ENCODE peak calls at places on chromosomes 1 and 21, in nine cellular contexts. One of them, this sample, is unnamed.

GRCh38 chr1:2561898-2562895 is 6.0 kb downstream of the TNFRSF14 start:
- DNase-seq in esophagus muscularis mucosa: no peak
- DNase-seq in progenitor cell of endocrine pancreas: peak
- DNase-seq in heart right ventricle: no peak
- DNase-seq in dorsolateral prefrontal cortex: no peak
- DNase-seq in PC-9: no peak
- DNase-seq in fibroblast of villous mesenchyme: no peak
- DNase-seq in WTC11: peak
- DNase-seq in fibroblast of the aortic adventitia: no peak
- DNase-seq in this sample: no peak

GRCh38 chr21:38773108-38774061 is 32.3 kb upstream of the ETS2 start:
- DNase-seq in dorsolateral prefrontal cortex: no peak
- DNase-seq in progenitor cell of endocrine pancreas: no peak
- DNase-seq in fibroblast of villous mesenchyme: peak
- DNase-seq in PC-9: peak
- DNase-seq in WTC11: no peak
- DNase-seq in heart right ventricle: no peak
- DNase-seq in fibroblast of the aortic adventitia: peak
- DNase-seq in esophagus muscularis mucosa: no peak
- DNase-seq in this sample: no peak

GRCh38 chr21:35179990-35180557 is 131.0 kb upstream of the RUNX1 start:
- DNase-seq in heart right ventricle: no peak
- DNase-seq in WTC11: no peak
- DNase-seq in PC-9: peak
- DNase-seq in dorsolateral prefrontal cortex: no peak
- DNase-seq in progenitor cell of endocrine pancreas: no peak
- DNase-seq in fibroblast of villous mesenchyme: peak
- DNase-seq in fibroblast of the aortic adventitia: peak
- DNase-seq in esophagus muscularis mucosa: no peak
- DNase-seq in this sample: no peak

GRCh38 chr1:1628656-1629429 is 3.1 kb upstream of the MMP23B start:
- DNase-seq in fibroblast of the aortic adventitia: no peak
- DNase-seq in WTC11: peak
- DNase-seq in heart right ventricle: no peak
- DNase-seq in esophagus muscularis mucosa: no peak
- DNase-seq in dorsolateral prefrontal cortex: no peak
- DNase-seq in fibroblast of villous mesenchyme: no peak
- DNase-seq in PC-9: no peak
- DNase-seq in progenitor cell of endocrine pancreas: no peak
- DNase-seq in this sample: no peak

GRCh38 chr1:67459068-67459467 is 28.9 kb upstream of the SERBP1 start:
- DNase-seq in fibroblast of the aortic adventitia: no peak
- DNase-seq in progenitor cell of endocrine pancreas: no peak
- DNase-seq in WTC11: peak
- DNase-seq in PC-9: peak
- DNase-seq in fibroblast of villous mesenchyme: no peak
- DNase-seq in esophagus muscularis mucosa: no peak
- DNase-seq in dorsolateral prefrontal cortex: no peak
- DNase-seq in heart right ventricle: no peak
- DNase-seq in this sample: no peak

GRCh38 chr1:35324486-35324885 is 56.0 kb downstream of the ZMYM4 start:
- DNase-seq in esophagus muscularis mucosa: no peak
- DNase-seq in fibroblast of the aortic adventitia: peak
- DNase-seq in heart right ventricle: no peak
- DNase-seq in PC-9: no peak
- DNase-seq in WTC11: no peak
- DNase-seq in dorsolateral prefrontal cortex: no peak
- DNase-seq in progenitor cell of endocrine pancreas: no peak
- DNase-seq in fibroblast of villous mesenchyme: peak
- DNase-seq in this sample: no peak

GRCh38 chr1:177246710-177247588 is 76.2 kb downstream of the BRINP2 start:
- DNase-seq in esophagus muscularis mucosa: no peak
- DNase-seq in heart right ventricle: no peak
- DNase-seq in fibroblast of the aortic adventitia: peak
- DNase-seq in dorsolateral prefrontal cortex: no peak
- DNase-seq in WTC11: no peak
- DNase-seq in PC-9: no peak
- DNase-seq in fibroblast of villous mesenchyme: peak
- DNase-seq in progenitor cell of endocrine pancreas: no peak
- DNase-seq in this sample: no peak

GRCh38 chr21:26506951-26507350 is 66.1 kb downstream of the CYYR1 start:
- DNase-seq in fibroblast of villous mesenchyme: peak
- DNase-seq in fibroblast of the aortic adventitia: peak
- DNase-seq in heart right ventricle: no peak
- DNase-seq in dorsolateral prefrontal cortex: no peak
- DNase-seq in esophagus muscularis mucosa: no peak
- DNase-seq in progenitor cell of endocrine pancreas: no peak
- DNase-seq in WTC11: no peak
- DNase-seq in PC-9: no peak
- DNase-seq in this sample: no peak

GRCh38 chr1:67044631-67045270 is 9.2 kb downstream of the SLC35D1 start:
- DNase-seq in WTC11: no peak
- DNase-seq in esophagus muscularis mucosa: no peak
- DNase-seq in fibroblast of villous mesenchyme: no peak
- DNase-seq in progenitor cell of endocrine pancreas: no peak
- DNase-seq in heart right ventricle: no peak
- DNase-seq in PC-9: no peak
- DNase-seq in dorsolateral prefrontal cortex: no peak
- DNase-seq in fibroblast of the aortic adventitia: no peak
- DNase-seq in this sample: no peak

GRCh38 chr1:43537423-43538142 is 6.9 kb downstream of the PTPRF start:
- DNase-seq in fibroblast of the aortic adventitia: no peak
- DNase-seq in esophagus muscularis mucosa: no peak
- DNase-seq in WTC11: no peak
- DNase-seq in fibroblast of villous mesenchyme: no peak
- DNase-seq in dorsolateral prefrontal cortex: peak
- DNase-seq in heart right ventricle: no peak
- DNase-seq in PC-9: peak
- DNase-seq in progenitor cell of endocrine pancreas: no peak
- DNase-seq in this sample: no peak

GRCh38 chr21:38816400-38816973 is 10.8 kb downstream of the ETS2 start:
- DNase-seq in dorsolateral prefrontal cortex: no peak
- DNase-seq in fibroblast of villous mesenchyme: no peak
- DNase-seq in esophagus muscularis mucosa: no peak
- DNase-seq in progenitor cell of endocrine pancreas: no peak
- DNase-seq in fibroblast of the aortic adventitia: no peak
- DNase-seq in WTC11: no peak
- DNase-seq in PC-9: no peak
- DNase-seq in heart right ventricle: no peak
- DNase-seq in this sample: no peak

GRCh38 chr1:59926381-59927243 is at the start of gene CYP2J2:
- DNase-seq in fibroblast of the aortic adventitia: peak
- DNase-seq in progenitor cell of endocrine pancreas: peak
- DNase-seq in PC-9: peak
- DNase-seq in fibroblast of villous mesenchyme: peak
- DNase-seq in dorsolateral prefrontal cortex: peak
- DNase-seq in WTC11: peak
- DNase-seq in esophagus muscularis mucosa: no peak
- DNase-seq in heart right ventricle: peak
- DNase-seq in this sample: peak

GRCh38 chr1:2396059-2396458 is 4.4 kb downstream of the RER1 start:
- DNase-seq in fibroblast of villous mesenchyme: no peak
- DNase-seq in WTC11: no peak
- DNase-seq in esophagus muscularis mucosa: no peak
- DNase-seq in PC-9: no peak
- DNase-seq in heart right ventricle: no peak
- DNase-seq in dorsolateral prefrontal cortex: no peak
- DNase-seq in fibroblast of the aortic adventitia: no peak
- DNase-seq in progenitor cell of endocrine pancreas: no peak
- DNase-seq in this sample: no peak

GRCh38 chr1:202197670-202198359 is 4.2 kb downstream of the LGR6 start:
- DNase-seq in PC-9: peak
- DNase-seq in esophagus muscularis mucosa: no peak
- DNase-seq in dorsolateral prefrontal cortex: no peak
- DNase-seq in progenitor cell of endocrine pancreas: no peak
- DNase-seq in fibroblast of villous mesenchyme: no peak
- DNase-seq in fibroblast of the aortic adventitia: no peak
- DNase-seq in heart right ventricle: no peak
- DNase-seq in WTC11: no peak
- DNase-seq in this sample: no peak

GRCh38 chr1:109773203-109773899 is 9.6 kb upstream of the EPS8L3 start:
- DNase-seq in WTC11: peak
- DNase-seq in PC-9: peak
- DNase-seq in heart right ventricle: peak
- DNase-seq in fibroblast of the aortic adventitia: peak
- DNase-seq in esophagus muscularis mucosa: peak
- DNase-seq in fibroblast of villous mesenchyme: peak
- DNase-seq in progenitor cell of endocrine pancreas: peak
- DNase-seq in dorsolateral prefrontal cortex: peak
- DNase-seq in this sample: peak

GRCh38 chr1:201759194-201759814 is 69.7 kb upstream of the IPO9 start:
- DNase-seq in heart right ventricle: no peak
- DNase-seq in PC-9: no peak
- DNase-seq in fibroblast of villous mesenchyme: peak
- DNase-seq in progenitor cell of endocrine pancreas: no peak
- DNase-seq in fibroblast of the aortic adventitia: peak
- DNase-seq in esophagus muscularis mucosa: no peak
- DNase-seq in WTC11: no peak
- DNase-seq in dorsolateral prefrontal cortex: no peak
- DNase-seq in this sample: no peak

GRCh38 chr21:45013271-45013841 is 61.0 kb upstream of the ADARB1 start:
- DNase-seq in progenitor cell of endocrine pancreas: no peak
- DNase-seq in PC-9: no peak
- DNase-seq in fibroblast of the aortic adventitia: no peak
- DNase-seq in heart right ventricle: no peak
- DNase-seq in dorsolateral prefrontal cortex: peak
- DNase-seq in WTC11: peak
- DNase-seq in esophagus muscularis mucosa: no peak
- DNase-seq in fibroblast of villous mesenchyme: no peak
- DNase-seq in this sample: no peak

GRCh38 chr1:15100369-15101111 is 53.0 kb upstream of the TMEM51 start:
- DNase-seq in esophagus muscularis mucosa: no peak
- DNase-seq in fibroblast of villous mesenchyme: peak
- DNase-seq in dorsolateral prefrontal cortex: no peak
- DNase-seq in progenitor cell of endocrine pancreas: peak
- DNase-seq in fibroblast of the aortic adventitia: peak
- DNase-seq in WTC11: peak
- DNase-seq in PC-9: peak
- DNase-seq in heart right ventricle: peak
- DNase-seq in this sample: peak

GRCh38 chr1:31155216-31155806 is 84.4 kb downstream of the NKAIN1 start:
- DNase-seq in fibroblast of the aortic adventitia: peak
- DNase-seq in dorsolateral prefrontal cortex: no peak
- DNase-seq in progenitor cell of endocrine pancreas: peak
- DNase-seq in heart right ventricle: peak
- DNase-seq in esophagus muscularis mucosa: no peak
- DNase-seq in fibroblast of villous mesenchyme: peak
- DNase-seq in PC-9: peak
- DNase-seq in WTC11: peak
- DNase-seq in this sample: peak
- TF ChIP-seq CTCF in fibroblast of the aortic adventitia: peak
- TF ChIP-seq CTCF in dorsolateral prefrontal cortex: no peak
- TF ChIP-seq CTCF in progenitor cell of endocrine pancreas: peak
- TF ChIP-seq CTCF in heart right ventricle: no peak
- TF ChIP-seq CTCF in esophagus muscularis mucosa: peak
- TF ChIP-seq CTCF in fibroblast of villous mesenchyme: peak
- TF ChIP-seq CTCF in PC-9: no peak
- TF ChIP-seq CTCF in WTC11: no peak
- TF ChIP-seq CTCF in this sample: no peak

GRCh38 chr1:226403522-226404034 is 4.3 kb downstream of the PARP1 start:
- DNase-seq in WTC11: peak
- DNase-seq in progenitor cell of endocrine pancreas: no peak
- DNase-seq in dorsolateral prefrontal cortex: no peak
- DNase-seq in esophagus muscularis mucosa: no peak
- DNase-seq in fibroblast of the aortic adventitia: no peak
- DNase-seq in fibroblast of villous mesenchyme: peak
- DNase-seq in heart right ventricle: no peak
- DNase-seq in PC-9: no peak
- DNase-seq in this sample: peak
- TF ChIP-seq CTCF in WTC11: peak
- TF ChIP-seq CTCF in progenitor cell of endocrine pancreas: peak
- TF ChIP-seq CTCF in dorsolateral prefrontal cortex: peak
- TF ChIP-seq CTCF in esophagus muscularis mucosa: peak
- TF ChIP-seq CTCF in fibroblast of the aortic adventitia: peak
- TF ChIP-seq CTCF in fibroblast of villous mesenchyme: peak
- TF ChIP-seq CTCF in heart right ventricle: no peak
- TF ChIP-seq CTCF in PC-9: no peak
- TF ChIP-seq CTCF in this sample: peak

GRCh38 chr1:151048645-151049032 is 1.1 kb downstream of the C1orf56 start:
- DNase-seq in dorsolateral prefrontal cortex: no peak
- DNase-seq in WTC11: no peak
- DNase-seq in PC-9: no peak
- DNase-seq in fibroblast of villous mesenchyme: no peak
- DNase-seq in fibroblast of the aortic adventitia: no peak
- DNase-seq in heart right ventricle: no peak
- DNase-seq in progenitor cell of endocrine pancreas: no peak
- DNase-seq in esophagus muscularis mucosa: no peak
- DNase-seq in this sample: no peak
- TF ChIP-seq CTCF in dorsolateral prefrontal cortex: peak
- TF ChIP-seq CTCF in WTC11: no peak
- TF ChIP-seq CTCF in PC-9: peak
- TF ChIP-seq CTCF in fibroblast of villous mesenchyme: no peak
- TF ChIP-seq CTCF in fibroblast of the aortic adventitia: no peak
- TF ChIP-seq CTCF in heart right ventricle: no peak
- TF ChIP-seq CTCF in progenitor cell of endocrine pancreas: no peak
- TF ChIP-seq CTCF in esophagus muscularis mucosa: no peak
- TF ChIP-seq CTCF in this sample: no peak

GRCh38 chr1:100037665-100038400 is 68.0 kb downstream of the SLC35A3 start:
- DNase-seq in esophagus muscularis mucosa: peak
- DNase-seq in WTC11: peak
- DNase-seq in heart right ventricle: peak
- DNase-seq in progenitor cell of endocrine pancreas: peak
- DNase-seq in fibroblast of villous mesenchyme: peak
- DNase-seq in dorsolateral prefrontal cortex: peak
- DNase-seq in PC-9: peak
- DNase-seq in fibroblast of the aortic adventitia: peak
- DNase-seq in this sample: peak

GRCh38 chr1:100038401-100039306 is 68.9 kb downstream of the SLC35A3 start:
- DNase-seq in fibroblast of villous mesenchyme: peak
- DNase-seq in WTC11: peak
- DNase-seq in dorsolateral prefrontal cortex: peak
- DNase-seq in PC-9: peak
- DNase-seq in esophagus muscularis mucosa: peak
- DNase-seq in progenitor cell of endocrine pancreas: peak
- DNase-seq in fibroblast of the aortic adventitia: peak
- DNase-seq in heart right ventricle: peak
- DNase-seq in this sample: peak

GRCh38 chr1:100035214-100035613 is 65.4 kb downstream of the SLC35A3 start:
- DNase-seq in esophagus muscularis mucosa: no peak
- DNase-seq in fibroblast of villous mesenchyme: no peak
- DNase-seq in PC-9: no peak
- DNase-seq in fibroblast of the aortic adventitia: no peak
- DNase-seq in dorsolateral prefrontal cortex: no peak
- DNase-seq in WTC11: no peak
- DNase-seq in heart right ventricle: no peak
- DNase-seq in progenitor cell of endocrine pancreas: no peak
- DNase-seq in this sample: no peak

GRCh38 chr1:100036718-100037664 is 67.2 kb downstream of the SLC35A3 start:
- DNase-seq in dorsolateral prefrontal cortex: no peak
- DNase-seq in PC-9: peak
- DNase-seq in fibroblast of the aortic adventitia: peak
- DNase-seq in WTC11: no peak
- DNase-seq in esophagus muscularis mucosa: no peak
- DNase-seq in fibroblast of villous mesenchyme: peak
- DNase-seq in progenitor cell of endocrine pancreas: no peak
- DNase-seq in heart right ventricle: no peak
- DNase-seq in this sample: no peak

DNA sequence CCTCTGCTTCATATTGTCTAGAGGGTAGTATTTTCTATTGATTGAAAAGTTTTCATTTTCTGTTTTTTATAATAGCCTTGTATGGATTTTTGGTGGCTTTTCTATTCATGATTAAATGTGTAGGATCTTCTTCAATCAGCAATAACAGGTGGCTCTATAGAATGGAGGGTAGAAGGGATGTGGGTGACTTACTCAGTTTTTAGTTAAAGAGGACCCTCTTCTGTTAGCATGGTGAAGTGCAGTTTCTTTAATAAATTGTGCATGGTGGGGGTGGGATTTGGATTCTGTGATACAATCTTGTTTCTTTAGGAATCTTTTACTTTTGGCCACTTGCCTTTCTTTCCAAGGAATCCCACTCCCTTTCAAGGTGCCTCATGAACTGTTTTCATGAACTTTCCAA is 64.7 kb downstream of the SLC35A3 start:
- DNase-seq in progenitor cell of endocrine pancreas: no peak
- DNase-seq in esophagus muscularis mucosa: no peak
- DNase-seq in PC-9: no peak
- DNase-seq in fibroblast of the aortic adventitia: peak
- DNase-seq in dorsolateral prefrontal cortex: no peak
- DNase-seq in heart right ventricle: no peak
- DNase-seq in WTC11: no peak
- DNase-seq in fibroblast of villous mesenchyme: peak
- DNase-seq in this sample: peak
- TF ChIP-seq CTCF in progenitor cell of endocrine pancreas: peak
- TF ChIP-seq CTCF in esophagus muscularis mucosa: no peak
- TF ChIP-seq CTCF in PC-9: peak
- TF ChIP-seq CTCF in fibroblast of the aortic adventitia: peak
- TF ChIP-seq CTCF in dorsolateral prefrontal cortex: peak
- TF ChIP-seq CTCF in heart right ventricle: peak
- TF ChIP-seq CTCF in WTC11: no peak
- TF ChIP-seq CTCF in fibroblast of villous mesenchyme: peak
- TF ChIP-seq CTCF in this sample: peak